ENCODE peak calls at places on chromosomes 5 and 9, in four cellular contexts. D, U, O and H are unnamed samples.

GRCh38 chr5:78779771-78780616 is 131.4 kb upstream of the LHFPL2 start:
- DNase-seq in U (peak), O (no peak), D (peak), H (peak)

GRCh38 chr5:127070243-127070642 is 3.1 kb downstream of the C5orf63 start:
- DNase-seq in D (no peak), O (no peak), U (no peak), H (no peak)

GRCh38 chr5:107213025-107213424 is 457.7 kb downstream of the EFNA5 start:
- DNase-seq in D (no peak), O (peak), U (peak), H (no peak)

GRCh38 chr5:101047181-101047580 is 144.1 kb upstream of the ST8SIA4 start:
- DNase-seq in O (no peak), D (no peak), U (no peak), H (no peak)

GRCh38 chr9:98074119-98074990 is 17.8 kb downstream of the NANS start:
- DNase-seq in D (peak), O (peak), U (peak), H (no peak)

GRCh38 chr5:89309268-89309667 is 426.3 kb upstream of the MEF2C start:
- DNase-seq in O (no peak), D (no peak), U (no peak), H (no peak)

GRCh38 chr9:77896269-77897245 is 135.1 kb downstream of the GNAQ start:
- DNase-seq in O (peak), D (peak), U (no peak), H (no peak)

GRCh38 chr5:157961176-157961575 is 102.2 kb upstream of the CLINT1 start:
- DNase-seq in U (no peak), O (peak), D (no peak), H (no peak)

GRCh38 chr9:21813575-21814473 is 11.4 kb downstream of the MTAP start:
- DNase-seq in D (no peak), U (peak), O (peak), H (peak)

GRCh38 chr5:142235870-142236672 is 88.8 kb downstream of the SPRY4 start:
- DNase-seq in D (no peak), U (no peak), O (no peak), H (no peak)

GRCh38 chr5:142237707-142238106 is 87.1 kb downstream of the SPRY4 start:
- DNase-seq in U (no peak), O (no peak), D (no peak), H (no peak)

GRCh38 chr5:142233083-142234032 is 91.5 kb downstream of the SPRY4 start:
- DNase-seq in U (no peak), D (no peak), O (no peak), H (no peak)

GRCh38 chr5:142239394-142240159 is 85.2 kb downstream of the SPRY4 start:
- DNase-seq in U (no peak), D (no peak), O (no peak), H (no peak)

GRCh38 chr5:142235050-142235797 is 89.6 kb downstream of the SPRY4 start:
- DNase-seq in U (no peak), D (no peak), O (no peak), H (no peak)
- H3K4me3 ChIP-seq in U (no peak), D (no peak), O (no peak), H (no peak)

DNA sequence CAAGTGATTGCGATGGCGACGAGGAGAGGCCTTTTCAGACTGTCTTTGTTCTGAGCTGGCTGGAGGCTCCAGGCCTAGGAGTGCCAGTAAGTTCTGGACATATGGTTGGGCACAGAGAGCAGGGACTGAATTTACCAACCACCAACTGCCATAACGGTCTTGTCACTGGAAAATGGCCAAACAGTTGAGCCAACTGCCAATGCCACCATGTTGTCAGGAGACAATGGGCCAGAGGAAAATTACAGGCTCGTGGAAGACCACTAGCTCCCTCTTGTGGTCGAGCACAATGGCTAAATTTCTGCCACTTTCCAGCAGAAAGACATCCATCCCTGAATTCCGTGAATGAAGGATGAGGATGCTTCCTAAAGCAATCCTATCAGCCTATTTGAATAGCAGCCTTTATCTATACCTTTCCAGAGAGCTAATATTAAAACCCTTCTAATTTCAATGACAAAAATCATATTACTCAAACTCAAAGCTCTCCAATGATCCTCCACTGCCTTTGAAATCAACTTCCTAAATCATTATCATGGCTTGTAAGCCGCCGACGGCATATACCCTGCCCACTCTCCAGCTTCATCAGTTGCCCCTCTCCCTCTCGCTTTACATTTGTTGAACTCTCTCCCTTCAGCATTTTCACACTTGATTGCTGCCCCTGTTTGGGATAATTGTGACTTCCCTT is 66.9 kb upstream of the GLIS3 start:
- DNase-seq in D (peak), U (peak), O (peak), H (peak)
- TF ChIP-seq CTCF in D (peak), U (peak), O (peak), H (peak)

GRCh38 chr5:39486361-39486760 is 61.6 kb upstream of the DAB2 start:
- DNase-seq in D (no peak), O (no peak), U (no peak), H (no peak)
- H3K4me3 ChIP-seq in D (no peak), O (no peak), U (no peak), H (no peak)

GRCh38 chr5:93120771-93121170 is 460.2 kb downstream of the NR2F1-AS1 start:
- DNase-seq in U (no peak), D (no peak), O (no peak), H (no peak)
- TF ChIP-seq CTCF in U (no peak), D (no peak), O (no peak), H (no peak)

DNA sequence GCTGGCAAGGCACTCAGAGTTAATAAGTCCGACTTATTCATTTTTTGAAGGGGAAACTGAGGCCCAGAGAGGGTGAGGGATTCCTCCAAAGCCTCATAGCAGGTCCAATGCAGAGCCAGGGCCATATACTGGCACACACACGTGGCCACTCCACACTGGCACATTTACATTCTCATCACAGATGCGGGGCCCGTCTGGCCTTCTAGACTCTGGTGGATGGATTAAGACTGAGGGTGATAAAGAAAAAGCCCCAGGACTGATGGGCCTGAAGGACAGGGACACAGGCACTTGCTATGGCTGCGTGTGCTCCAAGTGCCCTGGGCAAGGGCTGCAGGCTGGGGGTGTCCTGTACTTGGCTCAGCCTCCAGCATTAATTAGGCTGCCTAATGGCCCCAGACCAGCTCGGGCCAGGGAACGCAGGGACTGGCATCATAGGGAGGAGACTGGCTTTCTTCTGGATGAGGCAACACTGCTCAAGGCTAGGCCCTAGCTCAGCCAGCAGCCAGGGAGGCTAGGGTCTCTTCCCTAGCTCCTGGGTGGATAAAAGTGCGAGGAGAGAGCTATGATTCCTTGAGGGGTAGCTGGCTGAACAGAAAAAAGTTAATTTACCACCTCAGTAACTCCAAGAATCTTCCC is 28.5 kb upstream of the CSF1R start:
- DNase-seq in U (no peak), O (peak), D (no peak), H (no peak)
- H3K4me3 ChIP-seq in U (no peak), O (no peak), D (no peak), H (no peak)

DNA sequence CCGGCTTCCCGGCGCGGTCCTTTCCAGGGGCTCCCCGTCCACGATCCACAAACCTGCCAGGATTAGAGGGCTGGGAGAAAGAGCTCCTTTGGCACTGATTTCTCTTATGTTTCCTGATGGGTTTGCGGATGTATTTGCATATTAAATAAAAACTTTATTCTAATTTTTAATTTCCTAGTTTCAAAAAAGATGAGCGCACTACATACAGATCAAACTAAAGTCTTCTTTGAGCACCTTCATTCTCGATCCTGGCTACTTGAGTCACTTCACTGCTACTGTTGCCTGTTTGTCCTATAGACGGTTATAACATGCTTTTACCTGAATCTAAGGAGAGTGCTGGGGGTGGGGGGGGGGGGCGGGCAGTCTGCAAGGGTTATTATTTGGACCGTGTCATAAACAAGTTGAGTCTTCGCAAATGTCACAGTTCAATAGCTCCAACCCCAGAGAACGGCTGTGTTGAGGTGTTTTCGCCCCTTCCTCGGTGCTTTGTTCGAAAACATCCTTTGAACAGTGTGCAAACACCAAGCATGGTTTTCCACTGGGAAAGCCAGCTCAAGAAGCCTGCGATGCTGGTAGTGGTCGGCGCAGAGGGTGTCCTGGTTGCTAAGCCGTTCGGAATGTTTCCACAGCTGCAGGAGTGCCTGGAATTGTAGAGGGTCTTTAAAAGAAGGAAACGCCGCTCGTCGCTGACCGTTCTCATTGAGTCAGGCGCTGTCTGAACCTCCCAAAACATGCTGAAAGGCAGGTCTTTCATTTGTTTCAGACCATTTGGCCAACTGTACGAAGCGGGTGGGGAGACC is 1.1 kb upstream of the STK10 start:
- DNase-seq in U (peak), D (no peak), O (no peak), H (no peak)
- TF ChIP-seq CTCF in U (no peak), D (no peak), O (no peak), H (no peak)

GRCh38 chr5:132777209-132778069 is at the start of gene SEPTIN8:
- DNase-seq in U (peak), D (peak), O (peak), H (no peak)

GRCh38 chr5:132776077-132776931 is 735 bp downstream of the SEPTIN8 start:
- DNase-seq in U (peak), D (peak), O (peak), H (no peak)

GRCh38 chr5:132778856-132779255 is 1.8 kb upstream of the SEPTIN8 start:
- DNase-seq in U (no peak), O (no peak), D (no peak), H (no peak)

GRCh38 chr5:132776932-132777208 is 169 bp downstream of the SEPTIN8 start:
- DNase-seq in O (no peak), U (no peak), D (no peak), H (no peak)

GRCh38 chr5:132778129-132778528 is 1.1 kb upstream of the SEPTIN8 start:
- DNase-seq in U (no peak), D (no peak), O (no peak), H (no peak)
- H3K4me3 ChIP-seq in U (peak), D (no peak), O (peak), H (peak)

GRCh38 chr5:166845044-166845443 is 1446.4 kb upstream of the WWC1 start:
- DNase-seq in U (peak), D (peak), O (no peak), H (no peak)
- TF ChIP-seq CTCF in U (no peak), D (no peak), O (no peak), H (no peak)

DNA sequence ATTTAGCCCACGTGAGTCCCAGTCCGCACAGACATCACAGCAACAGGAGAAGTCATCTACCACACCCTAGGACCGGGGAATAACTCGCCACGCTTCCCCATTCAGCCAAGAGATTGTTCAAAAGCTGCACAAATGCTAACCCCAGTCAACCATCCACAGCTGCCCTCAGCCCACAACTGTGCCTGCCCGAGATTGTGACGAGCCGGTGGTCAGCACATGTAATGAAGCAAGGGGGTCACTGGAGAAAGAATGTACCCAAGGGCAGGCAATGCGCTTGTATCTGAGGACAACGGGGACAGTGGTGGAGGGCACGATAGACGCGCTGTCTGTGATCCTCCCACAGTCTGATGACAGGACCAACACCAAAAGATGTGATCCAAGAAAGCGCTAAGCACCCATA is 67.8 kb downstream of the COL23A1 start:
- DNase-seq in D (no peak), O (no peak), U (no peak), H (no peak)
- H3K4me3 ChIP-seq in D (no peak), O (no peak), U (no peak), H (no peak)